ENCODE peak calls at places on chromosomes 16 and 17, in nine cellular contexts. One of them, this sample, is unnamed. For H3K4me1 and H3K27me3, the result is how much of the 10 kb centered on the place peaks cover.

GRCh38 chr17:45364531-45365390 is 47.9 kb upstream of the MAP3K14 start:
- DNase-seq in left lung: no peak
- DNase-seq in thoracic aorta: no peak
- DNase-seq in neural progenitor cell: peak
- DNase-seq in prostate gland: no peak
- DNase-seq in lung: no peak
- DNase-seq in cardiac muscle cell: no peak
- DNase-seq in upper lobe of left lung: no peak
- DNase-seq in breast epithelium: no peak
- DNase-seq in this sample: no peak

GRCh38 chr16:74607967-74608356 is 1.0 kb upstream of the GLG1 start:
- DNase-seq in lung: no peak
- DNase-seq in prostate gland: no peak
- DNase-seq in left lung: no peak
- DNase-seq in thoracic aorta: no peak
- DNase-seq in cardiac muscle cell: peak
- DNase-seq in neural progenitor cell: peak
- DNase-seq in breast epithelium: no peak
- DNase-seq in upper lobe of left lung: no peak
- DNase-seq in this sample: no peak

GRCh38 chr17:73291260-73291801 is 20.5 kb downstream of the CDC42EP4 start:
- DNase-seq in thoracic aorta: peak
- DNase-seq in cardiac muscle cell: no peak
- DNase-seq in prostate gland: no peak
- DNase-seq in lung: peak
- DNase-seq in neural progenitor cell: no peak
- DNase-seq in breast epithelium: no peak
- DNase-seq in upper lobe of left lung: peak
- DNase-seq in left lung: peak
- DNase-seq in this sample: no peak

GRCh38 chr17:82863646-82863940 is 23.8 kb upstream of the ZNF750 start:
- DNase-seq in thoracic aorta: no peak
- DNase-seq in cardiac muscle cell: peak
- DNase-seq in neural progenitor cell: no peak
- DNase-seq in breast epithelium: no peak
- DNase-seq in lung: no peak
- DNase-seq in prostate gland: no peak
- DNase-seq in upper lobe of left lung: no peak
- DNase-seq in left lung: no peak
- DNase-seq in this sample: no peak

GRCh38 chr16:11320170-11320569 is 25.1 kb upstream of the RMI2 start:
- DNase-seq in thoracic aorta: no peak
- DNase-seq in cardiac muscle cell: no peak
- DNase-seq in left lung: no peak
- DNase-seq in neural progenitor cell: no peak
- DNase-seq in prostate gland: no peak
- DNase-seq in upper lobe of left lung: no peak
- DNase-seq in lung: no peak
- DNase-seq in breast epithelium: no peak
- DNase-seq in this sample: no peak

GRCh38 chr17:55067697-55068439 is 99.3 kb downstream of the STXBP4 start:
- DNase-seq in cardiac muscle cell: no peak
- DNase-seq in lung: no peak
- DNase-seq in breast epithelium: no peak
- DNase-seq in neural progenitor cell: no peak
- DNase-seq in left lung: no peak
- DNase-seq in upper lobe of left lung: no peak
- DNase-seq in thoracic aorta: no peak
- DNase-seq in prostate gland: no peak
- DNase-seq in this sample: no peak

GRCh38 chr17:3539881-3540540 is 17.6 kb downstream of the TRPV3 start:
- DNase-seq in prostate gland: no peak
- DNase-seq in upper lobe of left lung: no peak
- DNase-seq in cardiac muscle cell: no peak
- DNase-seq in lung: no peak
- DNase-seq in breast epithelium: no peak
- DNase-seq in neural progenitor cell: no peak
- DNase-seq in left lung: no peak
- DNase-seq in thoracic aorta: no peak
- DNase-seq in this sample: no peak

GRCh38 chr17:69480197-69480596 is 65.7 kb downstream of the MAP2K6 start:
- DNase-seq in neural progenitor cell: no peak
- DNase-seq in upper lobe of left lung: no peak
- DNase-seq in thoracic aorta: no peak
- DNase-seq in prostate gland: peak
- DNase-seq in lung: no peak
- DNase-seq in left lung: no peak
- DNase-seq in cardiac muscle cell: no peak
- DNase-seq in breast epithelium: peak
- DNase-seq in this sample: no peak

GRCh38 chr16:30394603-30395154 is 541 bp upstream of the ZNF48 start:
- DNase-seq in lung: no peak
- DNase-seq in breast epithelium: no peak
- DNase-seq in cardiac muscle cell: peak
- DNase-seq in thoracic aorta: no peak
- DNase-seq in neural progenitor cell: peak
- DNase-seq in upper lobe of left lung: no peak
- DNase-seq in left lung: no peak
- DNase-seq in prostate gland: no peak
- DNase-seq in this sample: no peak

GRCh38 chr16:65547799-65548446 is 426.1 kb upstream of the CDH11 start:
- DNase-seq in upper lobe of left lung: no peak
- DNase-seq in prostate gland: no peak
- DNase-seq in neural progenitor cell: peak
- DNase-seq in thoracic aorta: no peak
- DNase-seq in cardiac muscle cell: peak
- DNase-seq in lung: no peak
- DNase-seq in left lung: no peak
- DNase-seq in breast epithelium: no peak
- DNase-seq in this sample: no peak

GRCh38 chr16:53892155-53892554 is 188.2 kb downstream of the FTO start:
- DNase-seq in thoracic aorta: no peak
- DNase-seq in lung: peak
- DNase-seq in left lung: no peak
- DNase-seq in neural progenitor cell: peak
- DNase-seq in prostate gland: peak
- DNase-seq in upper lobe of left lung: peak
- DNase-seq in breast epithelium: peak
- DNase-seq in cardiac muscle cell: peak
- DNase-seq in this sample: peak

GRCh38 chr17:47983492-47984223 is 12.7 kb downstream of the CDK5RAP3 start:
- DNase-seq in cardiac muscle cell: no peak
- DNase-seq in prostate gland: peak
- DNase-seq in thoracic aorta: no peak
- DNase-seq in neural progenitor cell: no peak
- DNase-seq in breast epithelium: no peak
- DNase-seq in upper lobe of left lung: no peak
- DNase-seq in left lung: no peak
- DNase-seq in lung: no peak
- DNase-seq in this sample: no peak

GRCh38 chr17:15177343-15177742 is 87.8 kb downstream of the PMP22 start:
- DNase-seq in thoracic aorta: no peak
- DNase-seq in cardiac muscle cell: no peak
- DNase-seq in prostate gland: no peak
- DNase-seq in breast epithelium: no peak
- DNase-seq in upper lobe of left lung: no peak
- DNase-seq in lung: no peak
- DNase-seq in neural progenitor cell: no peak
- DNase-seq in left lung: no peak
- DNase-seq in this sample: no peak

GRCh38 chr17:16467044-16467443 is 24.9 kb downstream of the LRRC75A start:
- DNase-seq in lung: no peak
- DNase-seq in neural progenitor cell: no peak
- DNase-seq in left lung: no peak
- DNase-seq in breast epithelium: no peak
- DNase-seq in upper lobe of left lung: no peak
- DNase-seq in thoracic aorta: no peak
- DNase-seq in cardiac muscle cell: no peak
- DNase-seq in prostate gland: no peak
- DNase-seq in this sample: no peak

GRCh38 chr16:47047804-47048203 is 74.3 kb upstream of the DNAJA2 start:
- DNase-seq in breast epithelium: no peak
- DNase-seq in prostate gland: no peak
- DNase-seq in left lung: no peak
- DNase-seq in lung: no peak
- DNase-seq in cardiac muscle cell: no peak
- DNase-seq in upper lobe of left lung: no peak
- DNase-seq in thoracic aorta: no peak
- DNase-seq in neural progenitor cell: no peak
- DNase-seq in this sample: no peak

GRCh38 chr16:56861092-56861610 is 3.9 kb upstream of the SLC12A3 start:
- DNase-seq in upper lobe of left lung: no peak
- DNase-seq in neural progenitor cell: peak
- DNase-seq in breast epithelium: no peak
- DNase-seq in lung: no peak
- DNase-seq in left lung: peak
- DNase-seq in cardiac muscle cell: peak
- DNase-seq in thoracic aorta: no peak
- DNase-seq in prostate gland: no peak
- DNase-seq in this sample: no peak
- H3K4me1 ChIP-seq in upper lobe of left lung: under half
- H3K4me1 ChIP-seq in neural progenitor cell: under half
- H3K4me1 ChIP-seq in breast epithelium: under half
- H3K4me1 ChIP-seq in lung: under half
- H3K4me1 ChIP-seq in left lung: under half
- H3K4me1 ChIP-seq in cardiac muscle cell: under half
- H3K4me1 ChIP-seq in thoracic aorta: under half
- H3K4me1 ChIP-seq in prostate gland: under half
- H3K4me1 ChIP-seq in this sample: under half

GRCh38 chr17:70629902-70630301 is 460.6 kb downstream of the KCNJ2 start:
- DNase-seq in breast epithelium: no peak
- DNase-seq in lung: no peak
- DNase-seq in upper lobe of left lung: no peak
- DNase-seq in neural progenitor cell: no peak
- DNase-seq in left lung: no peak
- DNase-seq in thoracic aorta: no peak
- DNase-seq in cardiac muscle cell: no peak
- DNase-seq in prostate gland: no peak
- DNase-seq in this sample: no peak
- H3K27me3 ChIP-seq in breast epithelium: under half
- H3K27me3 ChIP-seq in lung: under half
- H3K27me3 ChIP-seq in upper lobe of left lung: under half
- H3K27me3 ChIP-seq in neural progenitor cell: under half
- H3K27me3 ChIP-seq in left lung: under half
- H3K27me3 ChIP-seq in thoracic aorta: under half
- H3K27me3 ChIP-seq in cardiac muscle cell: under half
- H3K27me3 ChIP-seq in prostate gland: under half
- H3K27me3 ChIP-seq in this sample: under half

DNA sequence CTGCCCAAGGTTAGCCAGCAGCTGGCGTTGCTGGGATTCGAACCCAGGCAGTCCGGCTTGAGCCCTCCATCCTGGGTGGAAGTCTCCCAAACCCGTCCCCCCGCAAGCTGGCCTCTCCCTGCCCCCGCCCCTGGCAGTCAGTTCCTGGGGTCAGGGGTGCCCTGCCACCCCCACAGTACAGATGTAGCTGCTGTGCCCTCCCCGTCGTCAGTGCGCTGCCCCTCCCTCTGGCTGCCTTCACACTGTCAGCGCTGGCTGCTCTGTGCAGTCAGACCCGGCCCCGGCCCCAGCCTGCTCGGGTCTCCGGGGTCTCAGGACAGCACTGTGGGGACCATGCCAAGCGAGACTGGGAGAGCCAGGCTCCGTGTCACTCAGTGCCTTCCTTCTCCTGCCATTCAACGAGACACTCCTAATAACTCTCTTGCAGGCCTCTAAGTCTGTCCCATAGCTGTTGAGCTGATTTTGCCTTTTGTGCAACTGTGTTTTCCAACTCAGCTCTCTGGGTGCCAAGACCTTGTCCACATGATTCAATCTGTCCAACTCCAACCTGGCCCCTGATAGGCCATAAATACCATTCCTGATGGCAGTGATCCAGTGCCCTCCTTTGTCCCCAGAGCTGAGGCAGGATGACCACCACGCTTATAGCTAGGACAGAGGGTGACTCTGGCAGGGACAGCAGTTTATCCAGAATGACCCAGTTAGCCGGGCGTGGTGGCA is 55.5 kb upstream of the IL34 start:
- DNase-seq in cardiac muscle cell: no peak
- DNase-seq in neural progenitor cell: no peak
- DNase-seq in upper lobe of left lung: no peak
- DNase-seq in left lung: no peak
- DNase-seq in breast epithelium: no peak
- DNase-seq in thoracic aorta: no peak
- DNase-seq in prostate gland: no peak
- DNase-seq in lung: no peak
- DNase-seq in this sample: no peak
- H3K4me3 ChIP-seq in cardiac muscle cell: no peak
- H3K4me3 ChIP-seq in neural progenitor cell: no peak
- H3K4me3 ChIP-seq in upper lobe of left lung: no peak
- H3K4me3 ChIP-seq in left lung: no peak
- H3K4me3 ChIP-seq in breast epithelium: no peak
- H3K4me3 ChIP-seq in thoracic aorta: peak
- H3K4me3 ChIP-seq in prostate gland: no peak
- H3K4me3 ChIP-seq in lung: no peak
- H3K4me3 ChIP-seq in this sample: no peak

GRCh38 chr17:76566613-76566943 is 19.1 kb downstream of the ST6GALNAC2 start:
- DNase-seq in cardiac muscle cell: no peak
- DNase-seq in neural progenitor cell: no peak
- DNase-seq in thoracic aorta: no peak
- DNase-seq in prostate gland: no peak
- DNase-seq in upper lobe of left lung: no peak
- DNase-seq in left lung: no peak
- DNase-seq in breast epithelium: no peak
- DNase-seq in lung: no peak
- DNase-seq in this sample: no peak
- H3K4me1 ChIP-seq in cardiac muscle cell: under half
- H3K4me1 ChIP-seq in neural progenitor cell: under half
- H3K4me1 ChIP-seq in thoracic aorta: under half
- H3K4me1 ChIP-seq in prostate gland: under half
- H3K4me1 ChIP-seq in upper lobe of left lung: under half
- H3K4me1 ChIP-seq in left lung: under half
- H3K4me1 ChIP-seq in breast epithelium: under half
- H3K4me1 ChIP-seq in lung: under half
- H3K4me1 ChIP-seq in this sample: under half

This sample was measured in effector memory CD4-positive, alpha-beta T cell.